ENCODE peak calls at places on chromosomes 16 and 17, in four cellular contexts. K is HL-60, G is GM12878, I is K562. J is an unnamed sample.

GRCh38 chr16:59039066-59039465 is 304.9 kb upstream of the GOT2 start:
- DNase-seq in K (no peak), G (no peak), I (no peak), J (no peak)

GRCh38 chr16:85460983-85461813 is 151.9 kb upstream of the GSE1 start:
- DNase-seq in K (peak; percentile 40), G (no peak), I (peak; percentile 73), J (no peak)

GRCh38 chr16:75315907-75316306 is 64.5 kb upstream of the BCAR1 start:
- DNase-seq in K (no peak), G (no peak), I (no peak), J (no peak)

GRCh38 chr17:35214192-35214591 is 20.0 kb upstream of the SLC35G3 start:
- DNase-seq in K (no peak), G (no peak), I (no peak), J (no peak)

GRCh38 chr17:66614469-66614868 is 220.4 kb upstream of the CACNG5 start:
- DNase-seq in K (peak; percentile 10), G (no peak), I (no peak), J (no peak)

GRCh38 chr17:39867891-39868553 is at the start of gene ZPBP2:
- DNase-seq in K (no peak), G (no peak), I (no peak), J (peak; percentile 26)

GRCh38 chr16:81547194-81547918 is 102.7 kb downstream of the CMIP start:
- DNase-seq in K (peak; percentile 20), G (no peak), I (no peak), J (no peak)

GRCh38 chr17:13582776-13583414 is 18.8 kb downstream of the HS3ST3A1 start:
- DNase-seq in K (no peak), G (no peak), I (no peak), J (no peak)

GRCh38 chr17:61065263-61065773 is 334.3 kb upstream of the TBX2 start:
- DNase-seq in K (no peak), G (no peak), I (no peak), J (no peak)

GRCh38 chr16:81505011-81505660 is 60.5 kb downstream of the CMIP start:
- DNase-seq in K (no peak), G (peak; percentile 72), I (peak; percentile 96), J (peak; percentile 54)

GRCh38 chr16:20327444-20328041 is at the start of gene GP2:
- DNase-seq in K (no peak), G (no peak), I (peak; percentile 17), J (no peak)

GRCh38 chr16:87203060-87203656 is 114.0 kb downstream of the C16orf95 start:
- DNase-seq in K (peak; percentile 21), G (no peak), I (peak; percentile 78), J (peak; percentile 60)

GRCh38 chr16:4214215-4214621 is 27.7 kb downstream of the SRL start:
- DNase-seq in K (no peak), G (no peak), I (no peak), J (no peak)

GRCh38 chr16:85634747-85635544 is 21.8 kb downstream of the GSE1 start:
- DNase-seq in K (no peak), G (no peak), I (no peak), J (no peak)

GRCh38 chr16:57609541-57610401 is 18.7 kb upstream of the ADGRG1 start:
- DNase-seq in K (no peak), G (peak; percentile 83), I (no peak), J (peak; percentile 71)

GRCh38 chr17:73616873-73617430 is 27.3 kb downstream of the SDK2 start:
- DNase-seq in K (no peak), G (no peak), I (no peak), J (no peak)

GRCh38 chr17:77499699-77500435 is 359.1 kb downstream of the SEC14L1 start:
- DNase-seq in K (no peak), G (no peak), I (no peak), J (peak; percentile 9)

GRCh38 chr17:70521821-70522256 is 352.5 kb downstream of the KCNJ2 start:
- DNase-seq in K (no peak), G (no peak), I (no peak), J (no peak)

GRCh38 chr16:1991135-1991551 is 1.4 kb downstream of the SYNGR3 start:
- DNase-seq in K (no peak), G (peak; percentile 71), I (no peak), J (no peak)

GRCh38 chr16:822174-822908 is 21.8 kb upstream of the GNG13 start:
- DNase-seq in K (no peak), G (no peak), I (no peak), J (no peak)

GRCh38 chr16:75068632-75069031 is 47.9 kb downstream of the LDHD start:
- DNase-seq in K (no peak), G (no peak), I (no peak), J (no peak)

GRCh38 chr16:49563666-49564065 is 190.1 kb downstream of the C16orf78 start:
- DNase-seq in K (no peak), G (no peak), I (no peak), J (no peak)

GRCh38 chr17:47239663-47240374 is 13.8 kb upstream of the ITGB3 start:
- DNase-seq in K (peak; percentile 34), G (peak; percentile 40), I (peak; percentile 32), J (no peak)

GRCh38 chr16:15980329-15980728 is 30.9 kb downstream of the ABCC1 start:
- DNase-seq in K (peak; percentile 46), G (no peak), I (no peak), J (no peak)

GRCh38 chr16:30609002-30609927 is 924 bp downstream of the ZNF689 start:
- DNase-seq in K (peak; percentile 42), G (no peak), I (peak; percentile 69), J (peak; percentile 56)
- TF ChIP-seq SPI1 in K (no peak), G (no peak), I (no peak), J (no peak)

GRCh38 chr16:12600536-12601256 is 203.0 kb downstream of the CPPED1 start:
- DNase-seq in K (no peak), G (no peak), I (no peak), J (no peak)

GRCh38 chr16:12602811-12603698 is 200.6 kb downstream of the CPPED1 start:
- DNase-seq in K (no peak), G (no peak), I (no peak), J (no peak)

GRCh38 chr16:12601290-12601900 is 202.3 kb downstream of the CPPED1 start:
- DNase-seq in K (no peak), G (no peak), I (no peak), J (no peak)

DNA sequence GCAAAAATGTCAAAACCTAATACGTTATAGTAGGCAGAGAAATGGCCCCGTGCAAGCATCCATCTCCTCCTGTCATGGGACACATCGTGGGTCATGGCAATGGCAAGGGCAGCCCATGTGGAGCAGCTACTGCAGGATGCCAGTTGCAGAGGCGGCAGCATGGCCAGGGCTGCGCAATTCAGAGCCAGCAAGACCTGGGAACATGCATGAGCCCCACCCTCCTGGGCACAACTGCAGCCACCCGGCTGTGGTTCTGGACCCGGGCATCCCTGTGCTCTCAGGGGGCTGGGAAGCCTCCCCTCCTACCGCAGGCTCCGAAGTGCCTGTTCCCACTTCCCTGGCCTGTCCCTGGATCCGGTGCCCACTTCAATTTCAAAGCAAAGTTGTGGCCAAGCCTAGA is 203.6 kb downstream of the CPPED1 start:
- DNase-seq in K (no peak), G (no peak), I (no peak), J (no peak)
- TF ChIP-seq SPI1 in K (no peak), G (no peak), I (no peak), J (no peak)

GRCh38 chr17:3554440-3554839 is 3.2 kb downstream of the TRPV3 start:
- DNase-seq in K (no peak), G (no peak), I (no peak), J (no peak)
- TF ChIP-seq SPI1 in K (no peak), G (no peak), I (no peak), J (no peak)

DNA sequence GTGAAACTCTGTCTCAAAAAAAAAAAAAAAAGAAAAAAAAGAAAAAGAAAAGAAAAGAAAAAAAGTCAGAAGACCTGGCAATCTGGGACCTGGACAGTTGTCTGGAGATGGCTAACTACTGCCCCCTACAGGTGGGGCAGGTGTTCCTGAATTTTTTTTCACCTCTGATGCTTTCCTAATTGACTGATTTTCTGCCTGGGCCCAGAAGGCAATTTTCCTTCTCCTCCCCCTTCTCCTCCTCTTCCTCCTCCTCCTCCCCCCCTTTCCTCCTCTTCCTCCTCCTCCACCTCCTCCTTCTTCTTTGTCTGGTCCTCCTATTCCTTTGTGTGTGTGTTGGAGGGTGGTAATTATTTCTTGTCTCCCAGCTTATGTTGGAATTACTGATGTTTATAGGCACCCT is 26.7 kb downstream of the IRX5 start:
- DNase-seq in K (peak; percentile 49), G (no peak), I (peak; percentile 74), J (no peak)
- TF ChIP-seq SPI1 in K (no peak), G (no peak), I (no peak), J (no peak)

GRCh38 chr17:79465011-79466006 is 145.5 kb downstream of the RBFOX3 start:
- DNase-seq in K (no peak), G (no peak), I (no peak), J (no peak)
- TF ChIP-seq SPI1 in K (no peak), G (no peak), I (no peak), J (no peak)